ENCODE peak calls at places on chromosome 22, in nine cellular contexts. Z is IMR-90, U is body of pancreas, B is fibroblast of the aortic adventitia, T is dorsolateral prefrontal cortex, K is HL-60, W is transverse colon, Y is fibroblast of mammary gland, S is left lung. O is an unnamed sample.

GRCh38 chr22:48960981-48961655 is 866.6 kb downstream of the BRD1 start:
- DNase-seq in Y (no peak), B (no peak), W (peak), S (peak), T (peak), Z (no peak), U (no peak), K (no peak), O (no peak)

GRCh38 chr22:18000441-18001039 is 23.8 kb downstream of the MICAL3 start:
- DNase-seq in U (peak), K (no peak), W (peak), Z (no peak), S (no peak), T (no peak), Y (no peak), B (peak), O (no peak)

GRCh38 chr22:22817468-22818201 is 70.0 kb upstream of the IGLL5 start:
- DNase-seq in B (no peak), S (no peak), W (no peak), T (no peak), Y (no peak), Z (no peak), K (no peak), U (no peak), O (no peak)

GRCh38 chr22:23574877-23575276 is 5.2 kb downstream of the IGLL1 start:
- DNase-seq in S (no peak), K (no peak), W (no peak), Y (no peak), Z (no peak), U (no peak), T (peak), B (no peak), O (no peak)

GRCh38 chr22:44823396-44823795 is 71.0 kb downstream of the ARHGAP8 start:
- DNase-seq in S (peak), U (no peak), T (no peak), K (no peak), Y (no peak), W (no peak), B (no peak), Z (no peak), O (no peak)

GRCh38 chr22:46067159-46068111 is 82.9 kb upstream of the PPARA start:
- DNase-seq in Z (no peak), Y (peak), S (peak), B (peak), W (peak), K (no peak), U (peak), T (peak), O (no peak)

GRCh38 chr22:46352691-46353386 is 17.3 kb downstream of the TRMU start:
- DNase-seq in B (no peak), Z (peak), T (peak), S (peak), W (peak), Y (peak), U (peak), K (peak), O (peak)

GRCh38 chr22:47129902-47130301 is 367.5 kb downstream of the TBC1D22A start:
- DNase-seq in Y (no peak), T (peak), Z (no peak), K (peak), W (peak), S (peak), B (no peak), U (peak), O (no peak)

GRCh38 chr22:21688706-21689381 is 23.0 kb downstream of the PPIL2 start:
- DNase-seq in T (no peak), W (no peak), B (no peak), Y (no peak), U (no peak), Z (no peak), K (no peak), S (no peak), O (no peak)

GRCh38 chr22:39205344-39206021 is 39.3 kb downstream of the PDGFB start:
- DNase-seq in K (no peak), Z (peak), Y (peak), W (no peak), U (no peak), S (no peak), T (no peak), B (peak), O (peak)

GRCh38 chr22:23789638-23790037 is 2.9 kb downstream of the SMARCB1 start:
- DNase-seq in B (no peak), S (no peak), U (no peak), Z (no peak), K (no peak), Y (no peak), T (no peak), W (no peak), O (no peak)

GRCh38 chr22:45552017-45552411 is 49.3 kb downstream of the FBLN1 start:
- DNase-seq in W (no peak), B (no peak), S (no peak), K (no peak), U (no peak), T (no peak), Y (no peak), Z (no peak), O (no peak)

GRCh38 chr22:40070701-40071100 is 75.9 kb downstream of the FAM83F start:
- DNase-seq in U (no peak), S (no peak), W (no peak), K (no peak), B (peak), Z (no peak), Y (peak), T (no peak), O (no peak)

GRCh38 chr22:38461057-38461413 is 6.0 kb upstream of the KCNJ4 start:
- DNase-seq in W (no peak), B (no peak), S (peak), Y (no peak), U (no peak), Z (no peak), K (no peak), T (no peak), O (no peak)

GRCh38 chr22:46862418-46863324 is 100.2 kb downstream of the TBC1D22A start:
- DNase-seq in W (no peak), B (no peak), K (no peak), Y (no peak), T (no peak), S (no peak), Z (no peak), U (no peak), O (no peak)

GRCh38 chr22:19716041-19716828 is 1.9 kb downstream of the SEPTIN5 start:
- DNase-seq in B (no peak), T (no peak), Y (no peak), K (no peak), S (peak), U (no peak), W (no peak), Z (no peak), O (no peak)

GRCh38 chr22:30636226-30637077 is 871 bp downstream of the SLC35E4 start:
- DNase-seq in S (no peak), W (peak), K (no peak), Z (no peak), U (peak), T (no peak), Y (peak), B (peak), O (no peak)

GRCh38 chr22:45826520-45826919 is 150.4 kb downstream of the WNT7B start:
- DNase-seq in W (no peak), Y (no peak), U (no peak), S (no peak), B (no peak), Z (no peak), T (no peak), K (no peak), O (no peak)

GRCh38 chr22:33006220-33006954 is 51.8 kb downstream of the SYN3 start:
- DNase-seq in B (no peak), T (no peak), U (no peak), Y (no peak), S (no peak), W (no peak), Z (no peak), K (no peak), O (no peak)

GRCh38 chr22:44625421-44625760 is 76.6 kb upstream of the PRR5 start:
- DNase-seq in T (no peak), W (no peak), U (no peak), B (no peak), S (peak), Y (no peak), K (no peak), Z (no peak), O (no peak)

GRCh38 chr22:23070418-23071162 is at the start of gene GNAZ:
- DNase-seq in S (peak), T (peak), U (peak), Y (no peak), W (no peak), Z (no peak), B (no peak), K (no peak), O (peak)

GRCh38 chr22:21025763-21026755 is 6.3 kb downstream of the SLC7A4 start:
- DNase-seq in U (no peak), K (no peak), B (no peak), S (peak), T (no peak), Z (no peak), W (no peak), Y (no peak), O (no peak)

GRCh38 chr22:39616051-39616450 is 45.5 kb downstream of the CACNA1I start:
- DNase-seq in W (no peak), S (peak), Z (no peak), T (no peak), K (no peak), Y (no peak), B (no peak), U (no peak), O (no peak)

GRCh38 chr22:39502109-39502788 is at the start of gene MIEF1:
- DNase-seq in Y (peak), U (peak), S (peak), Z (peak), B (peak), K (peak), T (peak), W (peak), O (peak)

GRCh38 chr22:21998595-21999247 is 16.1 kb upstream of the TOP3B start:
- DNase-seq in S (no peak), U (no peak), Z (no peak), Y (no peak), T (no peak), B (no peak), W (no peak), K (no peak), O (no peak)

GRCh38 chr22:20037419-20037818 is 16.5 kb downstream of the TANGO2 start:
- DNase-seq in S (no peak), W (no peak), Z (no peak), Y (no peak), K (no peak), T (no peak), B (no peak), U (no peak), O (no peak)

GRCh38 chr22:22684605-22685561 is 40.5 kb downstream of the GGTLC2 start:
- DNase-seq in K (peak), S (no peak), Z (peak), Y (peak), W (peak), T (no peak), B (peak), U (peak), O (peak)

GRCh38 chr22:20099099-20099711 is 16.7 kb upstream of the RANBP1 start:
- DNase-seq in W (no peak), S (peak), Y (no peak), B (no peak), U (no peak), K (no peak), T (no peak), Z (no peak), O (no peak)

GRCh38 chr22:39130892-39131855 is 21.3 kb downstream of the CBX7 start:
- DNase-seq in T (peak), U (no peak), Y (no peak), B (no peak), W (no peak), Z (peak), S (peak), K (no peak), O (peak)

GRCh38 chr22:43388420-43388851 is 23.4 kb upstream of the MPPED1 start:
- DNase-seq in W (peak), K (peak), Y (peak), Z (peak), B (peak), S (peak), T (peak), U (peak), O (peak)

GRCh38 chr22:39382410-39382809 is 17.2 kb upstream of the TAB1 start:
- DNase-seq in T (no peak), Y (no peak), K (no peak), W (no peak), S (no peak), B (no peak), Z (no peak), U (no peak), O (no peak)

GRCh38 chr22:36773935-36774334 is 2.0 kb downstream of the IFT27 start:
- DNase-seq in U (peak), S (no peak), K (peak), T (no peak), B (peak), Z (peak), W (no peak), Y (peak), O (peak)
- TF ChIP-seq CTCF in U (peak), S (no peak), K (peak), T (peak), B (peak), Z (peak), W (peak), Y (peak), O (peak)

DNA sequence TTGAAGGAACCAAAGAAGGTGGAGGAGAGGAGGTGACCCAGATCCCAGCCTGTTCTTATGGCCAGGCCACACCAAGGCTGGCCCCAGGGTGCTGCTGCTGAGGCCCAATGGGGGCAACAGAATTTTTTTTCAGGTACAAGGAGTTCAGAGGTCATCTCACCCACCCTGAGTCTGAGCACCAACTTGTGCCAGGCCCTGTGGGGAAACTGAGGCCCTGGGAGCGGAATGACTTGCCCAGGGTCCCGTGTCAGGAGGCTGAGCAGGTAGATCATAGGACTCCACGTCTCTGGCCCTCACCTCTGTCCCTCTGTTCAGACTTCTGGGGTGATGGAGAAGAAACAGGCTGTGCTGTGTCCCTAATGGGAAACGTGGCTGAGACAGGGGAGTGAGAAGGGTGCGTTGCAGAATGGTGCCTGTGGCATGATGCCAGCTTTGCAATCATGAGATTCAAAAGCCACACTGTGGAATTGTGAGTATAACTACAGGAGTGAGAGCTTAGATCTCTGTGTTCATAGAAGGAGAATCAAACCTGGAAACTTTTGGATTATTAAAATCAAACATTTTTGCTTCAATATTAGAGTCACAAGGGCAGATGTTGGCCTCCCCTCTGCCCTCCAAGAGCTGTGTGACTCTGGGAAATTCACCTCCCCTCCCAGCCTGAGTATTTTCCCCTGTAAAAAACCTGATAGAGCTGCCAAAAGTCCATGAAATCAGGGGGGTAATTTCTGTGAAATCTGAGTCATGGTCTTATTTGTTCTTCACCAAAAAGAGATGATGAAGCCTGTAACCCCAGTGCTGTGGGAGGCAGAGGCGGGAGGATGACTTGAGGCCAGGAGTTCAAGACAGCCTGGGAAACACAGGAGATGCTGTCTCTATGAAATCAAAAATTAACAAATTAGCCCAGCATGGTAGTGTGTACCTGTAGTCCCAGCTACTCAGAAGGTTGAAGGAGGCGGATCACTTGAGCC is 874 bp downstream of the APOL1 start:
- DNase-seq in S (no peak), Y (peak), W (peak), T (no peak), Z (no peak), K (no peak), U (peak), B (peak), O (peak)
- H3K4me3 ChIP-seq in S (peak), Y (peak), W (peak), T (peak), Z (no peak), K (no peak), U (no peak), B (peak), O (no peak)

GRCh38 chr22:28366856-28367255 is 312.8 kb downstream of the TTC28 start:
- DNase-seq in T (no peak), W (no peak), Y (no peak), B (no peak), K (no peak), Z (no peak), U (no peak), S (no peak), O (no peak)
- TF ChIP-seq CTCF in T (no peak), W (no peak), Y (no peak), B (no peak), K (no peak), Z (no peak), U (no peak), S (no peak), O (no peak)

GRCh38 chr22:50469377-50470305 is 5.2 kb downstream of the SBF1 start:
- DNase-seq in Y (peak), U (peak), B (no peak), S (peak), K (peak), T (no peak), Z (peak), W (peak), O (peak)
- H3K4me3 ChIP-seq in Y (no peak), U (no peak), B (no peak), S (no peak), K (no peak), T (no peak), Z (no peak), W (peak), O (no peak)

GRCh38 chr22:24831678-24832077 is 25.7 kb downstream of the SGSM1 start:
- DNase-seq in B (no peak), W (no peak), Z (no peak), S (no peak), Y (no peak), T (no peak), K (no peak), U (no peak), O (no peak)

GRCh38 chr22:24836282-24836681 is 30.3 kb downstream of the SGSM1 start:
- DNase-seq in W (no peak), T (no peak), Z (no peak), Y (no peak), B (no peak), S (no peak), K (no peak), U (no peak), O (peak)

GRCh38 chr22:24830205-24830979 is 24.4 kb downstream of the SGSM1 start:
- DNase-seq in S (no peak), Y (no peak), B (no peak), U (no peak), T (no peak), Z (no peak), W (no peak), K (no peak), O (no peak)

GRCh38 chr22:24833881-24834495 is 28.0 kb downstream of the SGSM1 start:
- DNase-seq in Z (no peak), Y (no peak), K (no peak), S (no peak), U (no peak), B (no peak), T (no peak), W (no peak), O (no peak)

DNA sequence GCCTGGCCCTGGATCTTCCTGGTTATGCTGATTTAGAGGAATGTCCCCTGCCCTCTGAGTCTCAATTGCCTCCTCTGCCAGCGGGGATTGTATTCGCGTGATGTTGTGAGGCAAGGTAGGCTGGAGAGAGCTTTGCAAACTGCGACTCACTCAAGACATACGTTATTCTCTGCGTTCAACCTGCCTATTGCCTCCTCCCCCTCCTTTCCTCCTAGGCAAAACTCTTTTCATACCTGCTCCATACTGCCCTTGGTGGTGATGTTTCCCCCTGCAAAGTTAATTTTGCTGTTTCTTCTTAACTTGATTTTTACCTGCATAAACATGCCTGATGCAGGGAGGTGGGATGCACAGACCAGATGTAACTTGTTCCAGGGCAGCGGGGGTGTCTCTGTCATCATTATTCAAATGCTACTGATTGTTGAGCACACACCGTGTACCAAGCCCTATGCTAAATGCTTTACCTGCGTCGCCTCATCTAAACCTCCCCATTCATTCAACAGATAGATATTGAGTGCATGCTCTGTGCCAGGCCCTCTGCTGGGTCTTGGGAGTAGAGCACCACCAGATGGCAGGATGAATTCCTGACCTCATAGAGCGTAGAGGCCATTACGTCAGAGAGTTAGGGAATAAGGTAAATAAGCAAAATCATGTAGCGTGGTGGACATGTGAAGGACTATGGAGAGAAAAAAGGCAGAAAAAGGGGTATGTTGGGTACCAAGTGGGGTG is 29.0 kb downstream of the SGSM1 start:
- DNase-seq in T (no peak), S (no peak), U (peak), Y (peak), K (peak), W (no peak), B (no peak), Z (peak), O (peak)
- TF ChIP-seq CTCF in T (no peak), S (no peak), U (peak), Y (no peak), K (no peak), W (peak), B (peak), Z (no peak), O (peak)

DNA sequence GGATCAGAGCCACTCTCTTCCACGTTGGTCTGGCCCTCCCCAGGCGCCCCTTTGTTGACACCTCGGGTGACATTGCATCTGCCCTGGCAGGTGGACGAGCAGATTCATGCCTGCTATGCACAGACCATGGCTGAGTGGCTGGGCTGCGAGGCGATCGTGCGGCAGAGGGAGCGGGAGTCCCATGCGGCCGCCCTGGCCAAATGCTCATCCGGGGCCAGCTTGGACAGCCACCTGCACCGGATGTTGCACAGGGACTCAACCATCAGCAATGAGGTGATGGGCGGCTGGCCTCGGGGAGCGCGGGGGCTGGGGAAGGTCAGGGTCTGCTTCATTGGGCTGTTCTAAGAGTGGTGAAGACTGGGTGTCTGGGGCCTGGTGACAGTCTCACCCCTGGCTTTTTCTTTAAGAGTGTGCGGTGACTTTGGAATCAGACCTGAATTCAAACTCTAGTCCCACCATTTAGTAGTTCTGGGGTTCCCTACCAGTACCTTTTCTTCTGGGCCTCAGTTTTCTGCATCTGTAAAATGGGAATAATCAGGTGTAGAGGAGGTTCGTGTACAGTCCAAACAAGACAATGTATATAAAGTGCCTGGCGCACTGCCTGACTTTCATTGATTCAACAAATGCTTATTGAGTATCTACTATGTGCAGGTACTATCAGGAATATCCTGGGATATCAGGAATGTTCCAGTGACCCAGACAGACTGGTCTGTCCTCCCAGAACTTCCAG is 53.0 kb downstream of the LHFPL7 start:
- DNase-seq in K (no peak), Z (no peak), Y (no peak), B (no peak), U (peak), T (no peak), W (no peak), S (no peak), O (peak)
- H3K4me3 ChIP-seq in K (no peak), Z (no peak), Y (no peak), B (no peak), U (no peak), T (no peak), W (no peak), S (no peak), O (no peak)

GRCh38 chr22:41074466-41074865 is 17.9 kb upstream of the EP300 start:
- DNase-seq in T (no peak), S (no peak), K (no peak), W (no peak), B (no peak), U (no peak), Y (no peak), Z (no peak), O (no peak)
- TF ChIP-seq CTCF in T (no peak), S (no peak), K (no peak), W (no peak), B (no peak), U (no peak), Y (no peak), Z (no peak), O (no peak)

O was measured in choroid plexus epithelial cell.